ENCODE peak calls at places on chromosomes 2 and 18, in six cellular contexts. F is OCI-LY7, U is psoas muscle, X is small intestine, L is cardiac muscle cell, O is right cardiac atrium. T is an unnamed sample. For H3K4me1 and H3K9me3, the result is how much of the 10 kb centered on the place peaks cover.

GRCh38 chr18:3248062-3248669 is 565 bp downstream of the MYL12A start:
- DNase-seq in F (peak), U (peak), X (no peak), L (peak), O (no peak), T (no peak)

GRCh38 chr18:57951110-57951796 is 92.8 kb upstream of the NEDD4L start:
- DNase-seq in F (no peak), U (no peak), X (no peak), L (no peak), O (no peak), T (no peak)

GRCh38 chr2:119544075-119545031 is at the start of gene CFAP221:
- DNase-seq in F (no peak), U (peak), X (peak), L (peak), O (peak), T (peak)

GRCh38 chr2:68556384-68556783 is 87.0 kb upstream of the PROKR1 start:
- DNase-seq in F (no peak), U (no peak), X (no peak), L (no peak), O (no peak), T (no peak)

GRCh38 chr2:7792031-7792651 is 874.9 kb downstream of the RNF144A start:
- DNase-seq in F (no peak), U (no peak), X (no peak), L (no peak), O (no peak), T (no peak)

GRCh38 chr2:174971868-174972781 is 33.1 kb downstream of the CHN1 start:
- DNase-seq in F (no peak), U (no peak), X (peak), L (peak), O (no peak), T (peak)

GRCh38 chr2:150191349-150191748 is 296.1 kb downstream of the RND3 start:
- DNase-seq in F (no peak), U (no peak), X (no peak), L (peak), O (no peak), T (no peak)

GRCh38 chr2:74497777-74498499 is 1.5 kb downstream of the LBX2 start:
- DNase-seq in F (no peak), U (no peak), X (peak), L (no peak), O (peak), T (no peak)

GRCh38 chr2:214128040-214128439 is 282.8 kb upstream of the VWC2L start:
- DNase-seq in F (no peak), U (no peak), X (no peak), L (no peak), O (no peak), T (no peak)
- H3K4me3 ChIP-seq in F (no peak), U (no peak), X (no peak), L (no peak), O (no peak), T (no peak)

GRCh38 chr2:217920879-217921603 is 81.8 kb downstream of the TNS1 start:
- DNase-seq in F (no peak), U (peak), X (no peak), L (peak), O (peak), T (peak)
- H3K4me1 ChIP-seq in F (under half), U (half or more), X (under half), L (half or more), O (half or more), T (under half)

DNA sequence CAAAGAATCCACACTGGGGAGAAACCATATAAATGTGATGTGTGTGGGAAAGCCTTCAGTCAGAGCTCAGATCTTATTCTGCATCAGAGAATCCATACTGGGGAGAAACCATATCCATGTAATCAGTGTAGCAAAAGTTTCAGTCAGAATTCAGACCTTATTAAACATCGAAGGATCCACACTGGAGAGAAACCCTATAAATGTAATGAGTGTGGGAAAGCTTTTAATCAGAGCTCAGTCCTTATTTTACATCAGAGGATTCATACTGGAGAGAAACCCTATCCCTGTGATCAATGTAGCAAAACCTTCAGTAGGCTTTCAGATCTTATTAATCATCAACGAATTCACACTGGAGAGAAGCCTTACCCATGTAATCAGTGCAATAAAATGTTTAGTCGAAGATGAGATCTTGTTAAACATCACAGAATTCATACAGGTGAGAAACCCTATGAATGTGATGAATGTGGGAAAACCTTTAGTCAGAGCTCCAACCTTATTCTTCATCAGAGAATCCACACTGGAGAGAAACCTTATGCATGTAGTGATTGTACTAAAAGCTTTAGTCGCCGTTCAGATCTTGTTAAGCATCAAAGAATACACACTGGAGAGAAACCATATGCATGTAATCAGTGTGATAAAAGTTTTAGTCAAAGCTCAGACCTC is 16.7 kb upstream of the ZSCAN30 start:
- DNase-seq in F (no peak), U (no peak), X (no peak), L (no peak), O (no peak), T (no peak)
- H3K9me3 ChIP-seq in F (under half), U (half or more), X (under half), L (under half), O (under half), T (under half)

DNA sequence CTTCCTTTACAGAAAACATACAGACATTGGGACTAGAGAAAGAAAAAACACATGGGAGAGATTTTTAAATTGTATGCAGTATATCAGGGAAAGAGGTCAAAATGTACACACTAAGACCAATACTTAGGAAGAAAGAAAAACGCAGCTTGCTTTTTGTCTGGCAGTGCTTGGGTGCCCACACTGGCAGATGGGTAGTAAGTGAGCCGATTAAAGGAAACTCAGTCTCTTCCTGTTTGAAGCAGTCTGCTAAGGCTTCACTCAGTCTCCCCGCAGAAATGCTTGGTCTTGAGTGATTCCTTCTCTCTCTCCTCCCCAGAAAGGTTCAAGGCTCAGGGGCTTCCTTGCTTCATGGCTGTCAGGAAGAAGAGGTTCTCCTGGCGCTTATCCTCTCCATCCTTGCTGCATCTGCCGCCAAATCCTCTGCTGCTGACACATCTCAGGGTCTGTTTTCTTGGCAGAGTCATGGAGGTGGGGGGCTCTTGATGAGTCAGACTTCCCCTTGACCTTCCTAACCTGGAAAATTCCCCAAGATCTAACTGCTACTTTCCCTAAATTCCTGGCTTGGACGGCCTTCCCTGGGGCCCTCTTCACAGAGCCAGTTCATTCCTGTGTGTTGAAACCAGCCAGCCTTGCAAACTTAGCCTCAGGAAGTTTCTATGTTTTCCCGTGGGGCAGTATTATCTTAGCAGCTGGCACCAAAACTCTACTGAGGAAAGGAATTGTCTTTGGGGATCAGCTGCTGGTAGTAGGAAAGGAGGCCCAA is 10.5 kb upstream of the TMSB10 start:
- DNase-seq in F (peak), U (no peak), X (no peak), L (peak), O (no peak), T (no peak)
- H3K4me3 ChIP-seq in F (peak), U (no peak), X (no peak), L (no peak), O (no peak), T (no peak)

T was measured in BE2C.